ENCODE peak calls at places on chromosomes 16 and 17, in six cellular contexts. V is body of pancreas, Q is cardiac muscle cell, R is GM23338, K is HAP-1, T is sigmoid colon. C is an unnamed sample.

GRCh38 chr17:45230787-45231480 is 9.2 kb downstream of the FMNL1 start:
- DNase-seq in T (peak; percentile 68), Q (peak; percentile 81), V (no peak), R (no peak), K (no peak), C (peak; percentile 68)

GRCh38 chr16:5442054-5442453 is 344.5 kb upstream of the EEF2KMT start:
- DNase-seq in K (no peak), V (no peak), R (no peak), T (no peak), Q (no peak), C (no peak)

GRCh38 chr17:21452377-21453143 is 76.4 kb downstream of the KCNJ12 start:
- DNase-seq in K (no peak), R (peak; percentile 82), V (peak; percentile 65), Q (peak; percentile 87), T (peak; percentile 80), C (no peak)

GRCh38 chr16:48963901-48964615 is 317.6 kb downstream of the CBLN1 start:
- DNase-seq in T (no peak), Q (no peak), R (no peak), V (no peak), K (no peak), C (no peak)

GRCh38 chr17:39640493-39641118 is 3.7 kb downstream of the STARD3 start:
- DNase-seq in Q (no peak), T (no peak), K (no peak), R (no peak), V (no peak), C (no peak)

GRCh38 chr16:55641430-55642056 is 14.2 kb upstream of the SLC6A2 start:
- DNase-seq in R (no peak), K (no peak), V (no peak), T (no peak), Q (no peak), C (no peak)

GRCh38 chr17:18026408-18026776 is 12.6 kb downstream of the ATPAF2 start:
- DNase-seq in K (peak; percentile 62), T (no peak), V (peak; percentile 38), R (no peak), Q (peak; percentile 88), C (no peak)

GRCh38 chr17:2695961-2696760 is 15.4 kb downstream of the CLUH start:
- DNase-seq in R (no peak), Q (no peak), V (no peak), K (no peak), T (peak; percentile 68), C (no peak)

GRCh38 chr16:4213721-4214120 is 28.2 kb downstream of the SRL start:
- DNase-seq in T (no peak), Q (no peak), R (no peak), K (no peak), V (no peak), C (no peak)

GRCh38 chr17:27320222-27320560 is 26.3 kb downstream of the WSB1 start:
- DNase-seq in K (no peak), V (no peak), R (no peak), Q (no peak), T (no peak), C (no peak)

GRCh38 chr16:54934536-54935410 is 4.1 kb downstream of the IRX5 start:
- DNase-seq in T (no peak), V (no peak), K (no peak), R (peak; percentile 85), Q (no peak), C (no peak)

GRCh38 chr17:75640556-75641119 is 7.4 kb downstream of the SMIM5 start:
- DNase-seq in V (no peak), Q (no peak), R (no peak), K (no peak), T (no peak), C (no peak)

GRCh38 chr17:44219126-44219635 is 294 bp downstream of the UBTF start:
- DNase-seq in T (peak; percentile 82), K (no peak), V (peak; percentile 74), R (peak; percentile 80), Q (peak; percentile 83), C (peak; percentile 70)

GRCh38 chr16:23505180-23505665 is 5.1 kb downstream of the GGA2 start:
- DNase-seq in V (no peak), T (no peak), K (no peak), R (no peak), Q (no peak), C (no peak)

GRCh38 chr17:20127660-20128413 is 118.7 kb downstream of the SPECC1 start:
- DNase-seq in K (no peak), T (no peak), R (no peak), V (no peak), Q (peak; percentile 12), C (no peak)

GRCh38 chr16:53504161-53504663 is 1.2 kb upstream of the AKTIP start:
- DNase-seq in V (peak; percentile 62), R (peak; percentile 7), K (peak; percentile 23), Q (peak; percentile 80), T (peak; percentile 81), C (peak; percentile 68)

GRCh38 chr16:58000706-58001676 is at the start of gene USB1:
- DNase-seq in V (peak; percentile 89), R (peak; percentile 95), K (peak; percentile 91), T (peak; percentile 92), Q (peak; percentile 85), C (peak; percentile 88)

GRCh38 chr17:74858672-74859438 is 830 bp downstream of the GRIN2C start:
- DNase-seq in V (no peak), R (no peak), Q (no peak), T (no peak), K (no peak), C (no peak)

GRCh38 chr16:57042157-57043111 is 49.9 kb upstream of the CPNE2 start:
- DNase-seq in T (no peak), R (no peak), V (no peak), K (no peak), Q (no peak), C (no peak)

GRCh38 chr16:30183236-30183960 is at the start of gene CORO1A:
- DNase-seq in V (peak; percentile 79), T (peak; percentile 92), Q (peak; percentile 78), K (peak; percentile 92), R (peak; percentile 92), C (peak; percentile 80)

GRCh38 chr17:351875-352420 is 659 bp downstream of the RPH3AL start:
- DNase-seq in R (no peak), K (no peak), V (no peak), Q (no peak), T (no peak), C (no peak)
- H3K4me1 ChIP-seq in R (no peaks in the 10 kb centered on the region), K (no peaks in the 10 kb centered on the region), V (peaks cover 82% of the 10 kb centered on the region), Q (peaks cover 25% of the 10 kb centered on the region), T (no peaks in the 10 kb centered on the region), C (peaks cover 4% of the 10 kb centered on the region)

GRCh38 chr17:4558311-4558972 is 1.9 kb downstream of the GGT6 start:
- DNase-seq in V (no peak), K (no peak), T (no peak), Q (no peak), R (no peak), C (no peak)

GRCh38 chr17:4560837-4561241 is 462 bp upstream of the GGT6 start:
- DNase-seq in T (peak; percentile 61), V (no peak), R (peak; percentile 69), K (no peak), Q (peak; percentile 71), C (no peak)

GRCh38 chr17:4557626-4558310 is 2.6 kb upstream of the MYBBP1A start:
- DNase-seq in T (peak; percentile 62), Q (no peak), R (no peak), V (no peak), K (no peak), C (no peak)

GRCh38 chr17:4559851-4560820 is at the start of gene GGT6:
- DNase-seq in K (no peak), Q (no peak), V (peak; percentile 99), T (peak; percentile 65), R (no peak), C (no peak)

DNA sequence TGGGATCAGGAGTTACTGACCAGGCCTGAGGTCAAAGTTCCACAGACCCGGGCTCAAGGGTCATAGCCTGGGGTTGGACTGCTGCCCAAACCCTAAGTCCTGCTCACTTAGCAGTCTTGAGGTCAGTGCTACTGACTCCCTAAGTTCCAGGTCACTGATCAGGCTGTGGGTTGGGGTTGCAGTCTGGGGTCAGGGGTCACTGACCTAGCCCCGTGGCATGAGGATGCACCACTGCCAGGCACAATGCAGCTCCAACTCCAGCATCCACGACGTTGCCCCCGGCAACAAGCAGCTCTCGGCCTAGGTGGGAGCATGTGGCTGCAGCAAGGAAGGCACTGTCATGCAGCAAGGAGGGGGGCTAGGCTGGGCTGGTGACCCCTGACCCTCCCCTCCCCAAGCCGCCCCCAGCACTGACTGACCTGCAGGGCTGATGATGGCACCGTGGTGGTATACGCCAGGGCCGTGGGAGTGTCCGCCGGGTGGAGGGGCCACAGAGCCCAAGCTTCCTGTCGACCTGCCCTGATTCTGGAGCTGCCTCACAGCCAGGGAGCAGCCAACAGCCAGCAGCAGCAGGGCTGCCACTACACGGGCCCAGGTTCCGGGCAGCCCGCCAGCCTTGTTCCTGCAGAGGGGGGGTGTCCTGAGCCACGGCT is 1.1 kb downstream of the GGT6 start:
- DNase-seq in R (no peak), V (peak; percentile 60), Q (no peak), T (peak; percentile 61), K (no peak), C (no peak)
- H3K4me3 ChIP-seq in R (no peak overlapping the region), V (peak overlapping the region; percentile 6), Q (no peak overlapping the region), T (no peak overlapping the region), K (no peak overlapping the region), C (no peak overlapping the region)

GRCh38 chr16:1159325-1159972 is 6.5 kb downstream of the CACNA1H start:
- DNase-seq in K (no peak), V (no peak), R (no peak), T (no peak), Q (no peak), C (peak; percentile 67)

GRCh38 chr16:1158456-1159324 is 5.8 kb downstream of the CACNA1H start:
- DNase-seq in Q (peak; percentile 35), V (peak; percentile 65), K (no peak), T (peak; percentile 95), R (peak; percentile 55), C (peak; percentile 46)

GRCh38 chr16:1160773-1161348 is 8.0 kb downstream of the CACNA1H start:
- DNase-seq in R (no peak), Q (no peak), V (no peak), K (no peak), T (no peak), C (no peak)

GRCh38 chr16:1157639-1158455 is 4.9 kb downstream of the CACNA1H start:
- DNase-seq in Q (no peak), T (no peak), K (no peak), R (no peak), V (no peak), C (no peak)

DNA sequence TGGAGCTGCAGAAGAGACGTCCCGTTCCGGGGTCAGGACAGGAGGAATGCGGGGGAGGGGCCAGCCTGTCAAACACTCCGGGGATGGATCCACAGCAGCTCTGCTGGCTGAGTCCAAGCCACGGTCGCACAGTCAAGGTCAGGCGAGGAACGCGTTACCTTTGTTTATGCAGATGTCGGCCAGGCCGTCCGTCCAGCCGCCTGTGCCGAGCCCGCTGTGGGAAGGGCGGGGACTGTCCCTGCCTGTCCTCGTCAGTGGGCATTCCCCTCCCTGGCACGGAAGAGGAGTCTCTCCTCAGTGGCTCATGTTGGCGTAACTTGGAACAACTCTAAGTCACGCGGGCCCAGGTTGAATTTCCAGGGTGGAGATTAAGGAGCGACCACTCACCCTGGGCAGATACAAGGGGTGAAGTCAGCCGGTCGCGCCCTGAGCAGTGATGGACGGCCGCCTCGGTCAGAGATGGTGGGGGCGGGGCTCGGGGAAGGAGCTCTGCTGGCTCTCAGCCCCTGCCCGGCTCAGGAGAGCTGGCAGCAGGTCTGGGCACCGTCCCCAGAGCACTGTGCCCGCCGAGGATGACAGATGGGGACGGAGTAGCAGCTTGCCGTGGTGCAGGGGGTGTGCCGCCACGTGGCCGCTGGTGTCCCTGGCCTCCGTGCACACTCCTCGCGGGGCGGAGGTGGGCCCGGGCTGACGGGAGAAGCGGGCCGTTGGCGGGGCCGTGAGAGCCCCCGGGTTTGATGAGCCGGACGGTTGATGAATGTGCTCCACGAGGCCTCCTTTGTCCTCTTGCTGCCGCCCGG is 7.3 kb downstream of the CACNA1H start:
- DNase-seq in V (peak; percentile 82), T (peak; percentile 94), R (no peak), Q (no peak), K (no peak), C (peak; percentile 39)
- H3K4me1 ChIP-seq in V (peaks cover 43% of the 10 kb centered on the region), T (no peaks in the 10 kb centered on the region), R (no peaks in the 10 kb centered on the region), Q (peaks cover 18% of the 10 kb centered on the region), K (no peaks in the 10 kb centered on the region), C (peaks cover 37% of the 10 kb centered on the region)

GRCh38 chr16:79492036-79492435 is 108.5 kb downstream of the MAF start:
- DNase-seq in R (no peak), K (no peak), V (no peak), T (no peak), Q (no peak), C (peak; percentile 28)
- H3K4me3 ChIP-seq in R (no peak overlapping the region), K (no peak overlapping the region), V (no peak overlapping the region), T (no peak overlapping the region), Q (no peak overlapping the region), C (no peak overlapping the region)